ENCODE peak calls at places on chromosome 5, in four cellular contexts. One of them, this sample, is unnamed. For H3K27me3, the result is how much of the 10 kb centered on the place peaks cover.

GRCh38 chr5:81268797-81269196 is 32.6 kb upstream of the ZCCHC9 start:
- DNase-seq in uterus: no peak
- DNase-seq in transverse colon: no peak
- DNase-seq in hepatocyte: peak
- DNase-seq in this sample: peak

GRCh38 chr5:83444445-83444844 is 27.1 kb upstream of the VCAN start:
- DNase-seq in hepatocyte: no peak
- DNase-seq in transverse colon: no peak
- DNase-seq in uterus: no peak
- DNase-seq in this sample: no peak

GRCh38 chr5:176660530-176660859 is 13.2 kb downstream of the TSPAN17 start:
- DNase-seq in uterus: no peak
- DNase-seq in transverse colon: no peak
- DNase-seq in hepatocyte: no peak
- DNase-seq in this sample: no peak

GRCh38 chr5:141519605-141520288 is 30.9 kb downstream of the PCDHGC5 start:
- DNase-seq in uterus: no peak
- DNase-seq in transverse colon: no peak
- DNase-seq in hepatocyte: no peak
- DNase-seq in this sample: no peak

GRCh38 chr5:122263352-122264030 is 48.5 kb upstream of the SNCAIP start:
- DNase-seq in uterus: no peak
- DNase-seq in hepatocyte: no peak
- DNase-seq in transverse colon: no peak
- DNase-seq in this sample: peak

GRCh38 chr5:42035526-42035925 is 110.4 kb downstream of the FBXO4 start:
- DNase-seq in uterus: no peak
- DNase-seq in hepatocyte: no peak
- DNase-seq in transverse colon: no peak
- DNase-seq in this sample: no peak

GRCh38 chr5:75463726-75464125 is 47.7 kb downstream of the CERT1 start:
- DNase-seq in hepatocyte: no peak
- DNase-seq in transverse colon: no peak
- DNase-seq in uterus: no peak
- DNase-seq in this sample: no peak

GRCh38 chr5:82635561-82636288 is 357.6 kb upstream of the RPS23 start:
- DNase-seq in transverse colon: peak
- DNase-seq in uterus: no peak
- DNase-seq in hepatocyte: peak
- DNase-seq in this sample: peak

GRCh38 chr5:10572451-10572850 is 8.6 kb downstream of the ANKRD33B start:
- DNase-seq in hepatocyte: no peak
- DNase-seq in transverse colon: no peak
- DNase-seq in uterus: no peak
- DNase-seq in this sample: no peak

GRCh38 chr5:158178535-158178934 is 319.6 kb upstream of the CLINT1 start:
- DNase-seq in transverse colon: no peak
- DNase-seq in uterus: no peak
- DNase-seq in hepatocyte: no peak
- DNase-seq in this sample: no peak

GRCh38 chr5:178322736-178323540 is 90.3 kb upstream of the PHYKPL start:
- DNase-seq in hepatocyte: no peak
- DNase-seq in uterus: no peak
- DNase-seq in transverse colon: no peak
- DNase-seq in this sample: no peak
- TF ChIP-seq CTCF in hepatocyte: no peak
- TF ChIP-seq CTCF in uterus: no peak
- TF ChIP-seq CTCF in transverse colon: no peak
- TF ChIP-seq CTCF in this sample: no peak

GRCh38 chr5:146588331-146588730 is 72.3 kb upstream of the GPR151 start:
- DNase-seq in hepatocyte: peak
- DNase-seq in uterus: no peak
- DNase-seq in transverse colon: no peak
- DNase-seq in this sample: no peak

GRCh38 chr5:146592342-146592741 is 76.4 kb upstream of the GPR151 start:
- DNase-seq in transverse colon: no peak
- DNase-seq in hepatocyte: no peak
- DNase-seq in uterus: no peak
- DNase-seq in this sample: no peak

GRCh38 chr5:146586752-146587151 is 70.8 kb upstream of the GPR151 start:
- DNase-seq in transverse colon: no peak
- DNase-seq in hepatocyte: no peak
- DNase-seq in uterus: no peak
- DNase-seq in this sample: no peak

GRCh38 chr5:146584750-146585149 is 68.8 kb upstream of the GPR151 start:
- DNase-seq in hepatocyte: no peak
- DNase-seq in transverse colon: no peak
- DNase-seq in uterus: no peak
- DNase-seq in this sample: no peak

DNA sequence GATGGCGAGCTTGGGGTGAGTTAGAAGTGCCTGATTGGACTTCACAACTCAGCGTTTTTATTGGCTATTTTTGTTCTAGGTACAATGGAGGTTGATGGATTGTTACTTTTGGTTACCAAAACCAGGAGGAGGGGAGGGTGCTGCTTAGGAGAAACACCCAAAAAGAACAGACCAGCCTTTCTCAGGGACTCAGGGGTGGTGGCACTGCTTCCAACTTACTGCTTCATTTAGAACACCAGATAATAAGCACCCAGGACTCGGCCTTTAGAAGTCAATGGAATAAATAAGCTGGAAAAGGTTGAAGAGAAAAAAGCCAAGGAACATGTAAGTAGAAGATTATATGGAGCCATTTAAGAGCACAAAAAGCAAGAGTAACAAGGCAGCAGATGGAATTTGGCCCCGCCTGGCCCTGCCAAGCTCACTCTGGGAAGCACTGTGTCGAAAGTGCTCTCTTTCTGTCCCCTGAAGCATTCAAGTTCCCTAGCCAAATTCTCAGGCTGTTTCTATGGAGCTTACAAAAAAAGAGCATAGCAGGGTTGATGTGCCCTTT is 72.9 kb upstream of the GPR151 start:
- DNase-seq in hepatocyte: no peak
- DNase-seq in uterus: no peak
- DNase-seq in transverse colon: no peak
- DNase-seq in this sample: no peak
- H3K27me3 ChIP-seq in hepatocyte: under half
- H3K27me3 ChIP-seq in uterus: under half
- H3K27me3 ChIP-seq in transverse colon: under half
- H3K27me3 ChIP-seq in this sample: under half

GRCh38 chr5:132736853-132737833 is at the start of gene KIF3A:
- DNase-seq in uterus: peak
- DNase-seq in hepatocyte: peak
- DNase-seq in transverse colon: peak
- DNase-seq in this sample: peak
- TF ChIP-seq CTCF in uterus: no peak
- TF ChIP-seq CTCF in hepatocyte: no peak
- TF ChIP-seq CTCF in transverse colon: peak
- TF ChIP-seq CTCF in this sample: no peak

GRCh38 chr5:170418736-170419135 is 29.6 kb upstream of the KCNMB1 start:
- DNase-seq in transverse colon: no peak
- DNase-seq in uterus: no peak
- DNase-seq in hepatocyte: no peak
- DNase-seq in this sample: no peak
- H3K27me3 ChIP-seq in transverse colon: under half
- H3K27me3 ChIP-seq in uterus: under half
- H3K27me3 ChIP-seq in hepatocyte: under half
- H3K27me3 ChIP-seq in this sample: under half

GRCh38 chr5:128695791-128696520 is 157.9 kb upstream of the FBN2 start:
- DNase-seq in transverse colon: no peak
- DNase-seq in hepatocyte: no peak
- DNase-seq in uterus: no peak
- DNase-seq in this sample: no peak
- TF ChIP-seq CTCF in transverse colon: no peak
- TF ChIP-seq CTCF in hepatocyte: peak
- TF ChIP-seq CTCF in uterus: no peak
- TF ChIP-seq CTCF in this sample: peak

DNA sequence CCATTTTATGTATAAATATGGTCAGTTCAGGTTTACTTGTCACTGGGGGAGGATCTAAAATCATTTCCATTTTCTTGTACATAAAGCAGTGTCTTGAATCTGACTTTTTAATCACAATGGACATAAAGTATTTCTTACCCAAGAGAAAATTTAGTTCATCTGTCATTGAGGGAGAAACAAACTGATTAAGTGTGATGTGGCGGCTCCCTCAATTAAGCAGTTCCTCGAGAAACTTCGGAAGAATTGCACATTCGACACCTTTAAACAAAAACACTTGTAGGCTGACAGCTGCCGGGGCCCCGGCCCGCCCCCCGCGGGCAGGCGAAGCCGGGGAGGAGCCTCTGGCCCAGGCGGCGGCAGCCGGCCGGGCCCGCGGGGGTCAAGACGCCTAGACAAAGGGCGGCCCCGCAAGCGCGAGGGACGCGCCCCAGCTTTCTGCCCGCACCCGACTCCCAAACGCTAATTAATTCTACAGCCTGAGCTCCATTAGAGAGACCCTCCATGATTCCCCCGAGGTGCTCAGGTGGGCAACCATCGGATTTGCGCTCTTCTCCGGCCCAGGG is 798 bp downstream of the TRIM36 start:
- DNase-seq in hepatocyte: peak
- DNase-seq in transverse colon: peak
- DNase-seq in uterus: no peak
- DNase-seq in this sample: no peak
- H3K27me3 ChIP-seq in hepatocyte: half or more
- H3K27me3 ChIP-seq in transverse colon: under half
- H3K27me3 ChIP-seq in uterus: under half
- H3K27me3 ChIP-seq in this sample: under half

This sample was measured in brain microvascular endothelial cell.